ENCODE peak calls at places on chromosomes 1 and 21, in eight cellular contexts. P, A, R, Q, E, F, Z and K are unnamed samples.
A peak's percentile ranks its signal among the peaks of the same experiment; 100 is the strongest.

GRCh38 chr21:42663860-42664535 is 10.6 kb downstream of the PDE9A start:
- DNase-seq in Z (no peak), A (no peak), E (no peak), F (no peak), R (no peak), P (no peak), Q (peak; percentile 76), K (no peak)

GRCh38 chr1:200053091-200053490 is 25.6 kb downstream of the NR5A2 start:
- DNase-seq in Z (no peak), R (no peak), E (no peak), A (no peak), P (no peak), F (no peak), Q (no peak), K (no peak)

GRCh38 chr1:153533689-153534201 is 2.0 kb downstream of the S100A6 start:
- DNase-seq in Q (peak; percentile 83), R (peak; percentile 80), F (no peak), Z (no peak), P (no peak), A (peak; percentile 44), E (no peak), K (peak; percentile 81)

GRCh38 chr1:183696981-183697380 is 43.9 kb upstream of the APOBEC4 start:
- DNase-seq in A (no peak), P (no peak), F (no peak), Z (no peak), E (no peak), Q (no peak), R (no peak), K (no peak)

GRCh38 chr1:26789953-26790352 is 2.2 kb downstream of the PIGV start:
- DNase-seq in R (no peak), Q (no peak), E (no peak), Z (no peak), F (no peak), P (no peak), A (no peak), K (no peak)

GRCh38 chr1:76501136-76501535 is 366.1 kb upstream of the ST6GALNAC5 start:
- DNase-seq in F (no peak), Z (peak; percentile 66), Q (no peak), R (no peak), P (no peak), E (no peak), A (no peak), K (no peak)

GRCh38 chr1:23020731-23021130 is 1.5 kb downstream of the KDM1A start:
- DNase-seq in R (no peak), F (no peak), E (no peak), A (no peak), Q (no peak), P (no peak), Z (no peak), K (no peak)

GRCh38 chr1:7698666-7699065 is 72.4 kb upstream of the VAMP3 start:
- DNase-seq in E (no peak), F (no peak), A (no peak), Z (no peak), R (no peak), Q (no peak), P (no peak), K (no peak)

GRCh38 chr1:231124746-231125145 is 37.1 kb upstream of the TRIM67 start:
- DNase-seq in Q (no peak), P (no peak), F (no peak), R (no peak), A (no peak), Z (peak; percentile 57), E (no peak), K (no peak)

GRCh38 chr1:233121947-233122559 is 171.6 kb downstream of the NTPCR start:
- DNase-seq in P (no peak), E (no peak), Q (no peak), A (no peak), R (peak; percentile 63), F (no peak), Z (no peak), K (no peak)

GRCh38 chr21:33114276-33114675 is 44.3 kb downstream of the OLIG1 start:
- DNase-seq in Z (no peak), F (no peak), A (no peak), Q (no peak), P (no peak), R (no peak), E (no peak), K (no peak)

GRCh38 chr1:16063226-16063829 is 10.1 kb downstream of the FAM131C start:
- DNase-seq in Q (no peak), E (no peak), P (no peak), R (no peak), A (no peak), Z (no peak), F (no peak), K (no peak)

GRCh38 chr1:206067486-206068302 is 14.7 kb downstream of the RHEX start:
- DNase-seq in P (no peak), Q (no peak), E (no peak), A (no peak), R (no peak), F (no peak), Z (no peak), K (no peak)

GRCh38 chr1:154837034-154837678 is 32.9 kb downstream of the KCNN3 start:
- DNase-seq in A (peak; percentile 62), R (peak; percentile 43), F (no peak), Q (no peak), P (peak; percentile 31), Z (no peak), E (peak; percentile 56), K (no peak)

DNA sequence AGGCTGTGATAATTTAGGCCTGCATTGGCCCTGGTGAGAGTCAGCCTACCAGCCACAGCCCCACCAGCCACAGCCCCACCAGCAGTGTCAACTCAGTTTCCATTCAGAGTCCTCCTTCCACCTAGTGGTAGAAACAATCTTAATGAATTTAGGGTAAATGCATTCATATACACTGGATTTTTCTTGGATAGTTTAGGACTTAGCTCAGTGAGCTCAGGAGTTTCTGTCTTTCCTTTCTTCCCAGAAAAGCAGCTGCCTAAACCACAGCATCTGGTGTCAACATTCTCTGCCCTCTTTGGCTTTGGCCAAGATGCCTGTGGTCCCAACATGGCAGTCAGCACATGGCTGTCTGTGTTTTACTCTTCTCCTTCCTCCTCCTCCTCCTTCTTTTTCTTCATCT is 94.0 kb downstream of the CLIC6 start:
- DNase-seq in P (no peak), Q (no peak), R (peak; percentile 47), Z (no peak), E (no peak), A (no peak), F (no peak), K (no peak)
- TF ChIP-seq CTCF in P (no peak), Q (no peak), R (no peak), Z (no peak), E (no peak), A (no peak), F (no peak), K (no peak)

GRCh38 chr1:35646043-35646442 is 4.7 kb upstream of the PSMB2 start:
- DNase-seq in P (no peak), Q (no peak), E (no peak), F (no peak), Z (no peak), R (no peak), A (no peak), K (no peak)
- TF ChIP-seq CTCF in P (no peak), Q (no peak), E (no peak), F (no peak), Z (peak; percentile 20), R (peak; percentile 5), A (no peak), K (no peak)

DNA sequence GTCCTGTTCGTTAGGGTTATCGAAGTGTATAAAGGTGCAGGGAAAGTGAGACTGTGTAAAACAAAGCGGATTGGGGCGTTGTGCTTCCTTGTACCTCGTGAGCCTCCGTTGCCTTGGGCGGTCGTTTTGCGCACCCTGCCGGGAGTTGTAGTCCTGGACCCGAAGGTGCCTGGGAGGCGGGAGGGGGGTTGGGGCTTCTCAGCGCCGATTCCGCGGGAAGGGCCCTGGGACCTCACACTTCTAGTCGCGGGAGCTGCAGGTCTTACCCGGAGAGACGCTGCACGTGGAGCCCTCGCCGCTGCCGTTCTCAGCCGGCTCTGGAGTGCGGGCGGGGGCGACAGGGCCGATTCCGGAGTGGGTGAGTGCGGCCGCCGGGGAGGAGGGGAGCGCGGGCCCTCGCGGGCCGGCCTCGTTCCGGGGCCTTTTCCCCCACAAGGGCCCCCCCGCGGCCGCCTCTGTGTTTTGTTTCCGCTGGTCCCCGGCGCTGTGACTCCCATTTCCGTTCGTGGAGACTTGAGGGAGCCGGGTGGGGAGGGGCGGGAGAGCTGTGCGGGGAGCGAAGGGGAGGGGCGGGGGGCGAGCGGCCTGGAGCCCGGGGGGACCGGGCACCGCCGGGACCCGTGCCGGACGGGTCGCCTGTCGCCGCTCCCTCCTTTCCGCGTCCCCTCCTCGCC is 586 bp downstream of the GABPA start:
- DNase-seq in A (peak; percentile 91), E (peak; percentile 94), Z (peak; percentile 95), R (peak; percentile 89), F (peak; percentile 71), P (peak; percentile 90), Q (peak; percentile 94), K (peak; percentile 41)
- TF ChIP-seq CTCF in A (no peak), E (no peak), Z (no peak), R (peak; percentile 5), F (no peak), P (no peak), Q (no peak), K (no peak)

GRCh38 chr1:41394918-41395598 is 33.8 kb downstream of the FOXO6 start:
- DNase-seq in P (no peak), Z (peak; percentile 94), Q (no peak), E (no peak), A (no peak), F (no peak), R (peak; percentile 24), K (no peak)
- TF ChIP-seq CTCF in P (no peak), Z (peak; percentile 20), Q (no peak), E (no peak), A (no peak), F (no peak), R (no peak), K (peak; percentile 27)

DNA sequence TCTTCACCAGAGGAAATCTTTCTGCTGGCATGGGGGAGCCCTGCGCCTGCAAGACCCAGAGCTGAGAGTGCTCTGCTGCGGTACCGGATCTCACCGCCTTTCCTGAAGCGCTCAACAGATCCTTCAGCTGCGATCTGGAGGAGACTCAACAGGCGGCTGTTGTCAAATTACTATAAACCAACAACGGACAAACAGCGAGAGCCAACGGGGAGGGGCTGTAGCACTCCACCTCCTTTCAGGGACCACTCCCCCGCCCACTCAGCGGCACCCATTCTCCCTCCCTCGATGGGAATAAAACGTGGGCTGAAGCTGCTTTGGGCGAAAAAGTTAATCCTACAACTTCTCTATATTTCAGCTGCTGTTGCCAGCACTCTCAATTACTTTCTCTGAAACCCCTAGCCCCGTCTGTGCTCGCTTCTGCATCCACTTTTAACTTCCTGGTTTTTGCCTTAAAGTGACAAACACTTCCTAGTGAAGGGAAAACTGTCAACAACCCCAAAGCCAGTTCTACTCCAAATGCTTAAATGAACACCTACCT is at the start of gene FMO5:
- DNase-seq in A (peak; percentile 76), P (peak; percentile 62), E (peak; percentile 65), R (peak; percentile 79), F (no peak), Q (peak; percentile 77), Z (peak; percentile 76), K (no peak)
- TF ChIP-seq CTCF in A (peak; percentile 49), P (peak; percentile 18), E (no peak), R (peak; percentile 12), F (peak; percentile 5), Q (no peak), Z (no peak), K (peak; percentile 9)

GRCh38 chr1:119275145-119275929 is 93.2 kb upstream of the HAO2 start:
- DNase-seq in Z (peak; percentile 79), F (peak; percentile 61), E (peak; percentile 16), R (peak; percentile 82), A (no peak), Q (no peak), P (no peak), K (no peak)
- TF ChIP-seq CTCF in Z (peak; percentile 98), F (peak; percentile 93), E (peak; percentile 70), R (peak; percentile 95), A (peak; percentile 76), Q (peak; percentile 74), P (peak; percentile 65), K (peak; percentile 95)

GRCh38 chr1:111516008-111516535 is 12.6 kb upstream of the ADORA3 start:
- DNase-seq in F (no peak), Q (no peak), P (peak; percentile 47), Z (peak; percentile 21), A (peak; percentile 58), E (peak; percentile 80), R (peak; percentile 89), K (no peak)
- TF ChIP-seq CTCF in F (peak; percentile 23), Q (no peak), P (peak; percentile 33), Z (peak; percentile 28), A (peak; percentile 56), E (peak; percentile 41), R (peak; percentile 46), K (peak; percentile 32)